ENCODE peak calls at places on chromosomes 13 and 19, in four cellular contexts. C, U, P and Z are unnamed samples.
A peak's percentile ranks its signal among the peaks of the same experiment; 100 is the strongest.

GRCh38 chr19:57350877-57351805 is at the start of gene ZNF304:
- DNase-seq in C (peak; percentile 93), U (peak; percentile 88), P (peak; percentile 85), Z (peak; percentile 72)

GRCh38 chr19:30209617-30210600 is 162.3 kb upstream of the ZNF536 start:
- DNase-seq in C (no peak), U (no peak), P (no peak), Z (no peak)

GRCh38 chr13:24071423-24072075 is 89.0 kb upstream of the SPATA13 start:
- DNase-seq in C (no peak), U (no peak), P (no peak), Z (no peak)

GRCh38 chr19:58555369-58555885 is 522 bp upstream of the CHMP2A start:
- DNase-seq in C (no peak), U (no peak), P (no peak), Z (no peak)

GRCh38 chr19:34336781-34337271 is 28.2 kb upstream of the GPI start:
- DNase-seq in C (no peak), U (peak; percentile 28), P (peak; percentile 48), Z (no peak)

GRCh38 chr13:26041476-26041875 is 10.3 kb downstream of the SHISA2 start:
- DNase-seq in C (no peak), U (no peak), P (no peak), Z (no peak)

GRCh38 chr19:33396701-33397535 is 23.4 kb downstream of the CEBPG start:
- DNase-seq in C (no peak), U (no peak), P (no peak), Z (no peak)

GRCh38 chr13:107258599-107259187 is 690.8 kb upstream of the ARGLU1 start:
- DNase-seq in C (no peak), U (no peak), P (no peak), Z (no peak)

GRCh38 chr13:20475927-20476691 is 49.5 kb downstream of the CRYL1 start:
- DNase-seq in C (no peak), U (peak; percentile 21), P (peak; percentile 71), Z (no peak)

GRCh38 chr13:49308104-49308875 is 60.6 kb downstream of the CDADC1 start:
- DNase-seq in C (no peak), U (no peak), P (no peak), Z (no peak)

GRCh38 chr19:10289836-10290438 is at the start of gene ICAM5:
- DNase-seq in C (no peak), U (peak; percentile 44), P (peak; percentile 58), Z (no peak)

GRCh38 chr13:25887962-25888655 is 163.7 kb downstream of the SHISA2 start:
- DNase-seq in C (no peak), U (no peak), P (no peak), Z (no peak)

GRCh38 chr19:57803594-57804325 is 11.0 kb downstream of the ZNF552 start:
- DNase-seq in C (peak; percentile 50), U (no peak), P (no peak), Z (no peak)

GRCh38 chr13:23180711-23181110 is at the start of gene SGCG:
- DNase-seq in C (no peak), U (no peak), P (no peak), Z (no peak)

GRCh38 chr13:112443191-112444000 is 67.2 kb downstream of the SPACA7 start:
- DNase-seq in C (no peak), U (peak; percentile 21), P (no peak), Z (no peak)

GRCh38 chr13:51873837-51874236 is 12.1 kb downstream of the CCDC70 start:
- DNase-seq in C (no peak), U (no peak), P (no peak), Z (no peak)

GRCh38 chr19:13072206-13072898 is 30.3 kb downstream of the LYL1 start:
- DNase-seq in C (no peak), U (no peak), P (no peak), Z (no peak)

GRCh38 chr13:34176636-34177035 is 358.7 kb downstream of the RFC3 start:
- DNase-seq in C (no peak), U (no peak), P (no peak), Z (no peak)

GRCh38 chr19:15251749-15252397 is 19.6 kb upstream of the EPHX3 start:
- DNase-seq in C (no peak), U (peak; percentile 76), P (no peak), Z (peak; percentile 31)

GRCh38 chr19:52189745-52190678 is at the start of gene PPP2R1A:
- DNase-seq in C (peak; percentile 100), U (peak; percentile 92), P (peak; percentile 99), Z (peak; percentile 91)

GRCh38 chr13:67224148-67224846 is 5.8 kb downstream of the PCDH9 start:
- DNase-seq in C (peak; percentile 28), U (peak; percentile 93), P (peak; percentile 51), Z (peak; percentile 78)

GRCh38 chr13:98966019-98966418 is 11.8 kb downstream of the DOCK9 start:
- DNase-seq in C (no peak), U (no peak), P (no peak), Z (no peak)

GRCh38 chr13:25213716-25214115 is 41.6 kb upstream of the AMER2 start:
- DNase-seq in C (no peak), U (no peak), P (no peak), Z (no peak)